ENCODE peak calls at places on chromosomes 1 and 21, in eight cellular contexts. B is ovary; F is body of pancreas; I is spleen; Y is CD4-positive, alpha-beta memory T cell; T is right cardiac atrium; E is fibroblast of lung; Z is GM23248. M is an unnamed sample.

GRCh38 chr1:73356485-73356884 is 841.5 kb downstream of the LRRIQ3 start:
- DNase-seq in Y (no peak), I (no peak), T (no peak), F (no peak), Z (no peak), E (no peak), B (no peak), M (no peak)

GRCh38 chr1:177620636-177621190 is 349.1 kb downstream of the SEC16B start:
- DNase-seq in E (no peak), T (no peak), I (no peak), F (no peak), Y (no peak), B (no peak), Z (peak; percentile 36), M (no peak)

GRCh38 chr1:29682918-29683314 is 446.6 kb downstream of the PTPRU start:
- DNase-seq in E (no peak), Z (peak; percentile 53), F (peak; percentile 88), B (no peak), I (no peak), T (no peak), Y (no peak), M (no peak)

GRCh38 chr1:218171302-218171893 is 113.7 kb upstream of the RRP15 start:
- DNase-seq in Y (no peak), B (no peak), Z (peak; percentile 59), E (peak; percentile 69), I (no peak), T (no peak), F (no peak), M (no peak)

GRCh38 chr21:32412162-32412997 is at the start of gene EVA1C:
- DNase-seq in I (peak; percentile 86), Z (peak; percentile 72), Y (peak; percentile 85), F (peak; percentile 74), B (peak; percentile 82), T (peak; percentile 93), E (peak; percentile 63), M (peak; percentile 78)

GRCh38 chr1:46522184-46522968 is 29.1 kb downstream of the KNCN start:
- DNase-seq in F (peak; percentile 59), Z (peak; percentile 91), T (peak; percentile 78), I (peak; percentile 51), Y (no peak), E (peak; percentile 71), B (peak; percentile 27), M (no peak)

GRCh38 chr1:175154595-175155472 is 37.7 kb downstream of the KIAA0040 start:
- DNase-seq in E (peak; percentile 55), Z (peak; percentile 64), Y (peak; percentile 60), F (peak; percentile 76), B (peak; percentile 61), I (peak; percentile 91), T (peak; percentile 88), M (peak; percentile 69)

GRCh38 chr1:201022824-201023516 is 544 bp downstream of the KIF21B start:
- DNase-seq in F (no peak), Z (no peak), T (peak; percentile 66), E (no peak), B (peak; percentile 47), Y (peak; percentile 41), I (peak; percentile 92), M (no peak)

GRCh38 chr1:95003433-95003738 is 69.4 kb downstream of the ALG14 start:
- DNase-seq in B (no peak), F (no peak), I (no peak), Y (no peak), T (no peak), Z (peak; percentile 44), E (peak; percentile 37), M (no peak)

GRCh38 chr1:31116022-31116421 is 50.5 kb upstream of the PUM1 start:
- DNase-seq in Z (no peak), F (no peak), T (no peak), E (no peak), B (no peak), I (no peak), Y (no peak), M (no peak)

GRCh38 chr1:227766015-227766634 is 30.9 kb downstream of the SNAP47 start:
- DNase-seq in Y (peak; percentile 83), B (no peak), Z (peak; percentile 15), F (peak; percentile 65), E (no peak), T (peak; percentile 74), I (peak; percentile 92), M (no peak)

GRCh38 chr1:226094451-226094850 is 31.9 kb downstream of the H3-3A start:
- DNase-seq in E (no peak), F (no peak), Y (no peak), B (no peak), T (no peak), Z (no peak), I (no peak), M (no peak)

DNA sequence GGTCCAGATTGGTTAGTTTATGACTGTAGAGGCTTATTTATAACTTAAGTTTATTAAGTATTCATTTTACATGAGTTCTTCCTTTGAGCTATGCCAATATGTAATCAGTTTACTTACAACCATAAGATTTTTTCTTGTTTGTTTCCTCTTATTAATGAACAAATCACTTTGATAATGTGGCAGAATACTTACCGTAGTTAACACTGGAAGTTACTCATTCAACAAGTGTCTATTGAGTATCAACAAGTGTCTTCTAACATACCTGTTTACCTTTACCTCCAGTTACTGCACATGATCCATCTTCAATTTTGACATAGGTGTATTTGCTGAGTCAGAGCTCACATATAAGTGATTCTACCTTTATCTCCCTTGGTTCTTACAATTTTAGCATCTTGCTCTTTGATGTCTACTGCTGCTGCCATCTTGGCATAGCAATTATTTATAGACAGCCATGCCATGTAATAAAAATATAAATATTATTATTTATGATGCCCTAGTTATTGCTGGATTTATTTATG is 205.7 kb downstream of the NCAM2 start:
- DNase-seq in I (no peak), Z (no peak), B (no peak), T (no peak), F (no peak), E (no peak), Y (no peak), M (no peak)
- H3K27ac ChIP-seq in I (no peak overlapping the region), Z (no peak overlapping the region), B (no peak overlapping the region), T (no peak overlapping the region), F (no peak overlapping the region), E (no peak overlapping the region), Y (no peak overlapping the region), M (no peak overlapping the region)

GRCh38 chr1:19009126-19009881 is 52.8 kb upstream of the IFFO2 start:
- DNase-seq in T (no peak), Z (peak; percentile 16), F (no peak), I (no peak), B (no peak), E (no peak), Y (no peak), M (no peak)
- H3K27ac ChIP-seq in T (no peak overlapping the region), Z (peak overlapping the region; percentile 65), F (peak overlapping the region; percentile 97), I (no peak overlapping the region), B (no peak overlapping the region), E (peak overlapping the region; percentile 78), Y (no peak overlapping the region), M (no peak overlapping the region)

DNA sequence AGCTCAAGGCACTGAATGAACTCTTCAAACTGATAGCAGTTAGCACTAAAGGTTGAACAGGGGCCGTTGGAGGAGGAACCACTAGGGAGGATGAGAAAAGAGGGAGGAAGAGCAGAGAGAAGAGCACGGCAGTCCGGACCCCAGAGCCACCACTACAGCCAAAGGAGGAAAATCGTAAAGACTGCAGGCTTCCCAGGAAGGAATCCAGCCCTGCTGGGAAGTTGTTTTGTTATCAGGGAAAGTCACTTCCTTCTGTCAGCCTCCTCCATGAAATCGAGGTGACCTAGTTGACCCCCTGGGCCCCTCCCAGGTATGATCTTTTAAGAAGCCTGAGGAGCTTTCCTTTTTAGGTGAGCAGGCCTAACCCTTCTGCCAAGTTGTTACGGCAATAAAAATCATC is 88.2 kb downstream of the PBX1 start:
- DNase-seq in T (peak; percentile 61), E (no peak), B (no peak), F (no peak), Z (no peak), I (no peak), Y (no peak), M (no peak)
- H3K27ac ChIP-seq in T (no peak overlapping the region), E (no peak overlapping the region), B (no peak overlapping the region), F (no peak overlapping the region), Z (no peak overlapping the region), I (no peak overlapping the region), Y (no peak overlapping the region), M (peak overlapping the region; percentile 17)

GRCh38 chr1:38129473-38129872 is 82.9 kb upstream of the POU3F1 start:
- DNase-seq in Y (no peak), I (no peak), E (no peak), B (no peak), Z (no peak), T (no peak), F (no peak), M (no peak)
- H3K27ac ChIP-seq in Y (no peak overlapping the region), I (no peak overlapping the region), E (no peak overlapping the region), B (no peak overlapping the region), Z (no peak overlapping the region), T (no peak overlapping the region), F (no peak overlapping the region), M (no peak overlapping the region)

GRCh38 chr21:35017256-35017655 is 31.8 kb downstream of the RUNX1 start:
- DNase-seq in E (no peak), Y (no peak), B (no peak), F (no peak), I (no peak), Z (no peak), T (no peak), M (no peak)

GRCh38 chr21:35021546-35021945 is 27.6 kb downstream of the RUNX1 start:
- DNase-seq in E (no peak), T (no peak), Y (no peak), I (no peak), Z (no peak), F (no peak), B (no peak), M (no peak)

GRCh38 chr21:35020902-35021301 is 28.2 kb downstream of the RUNX1 start:
- DNase-seq in Z (peak; percentile 66), T (no peak), Y (no peak), I (no peak), B (no peak), E (no peak), F (no peak), M (no peak)

GRCh38 chr21:35020446-35020845 is 28.7 kb downstream of the RUNX1 start:
- DNase-seq in Y (no peak), T (no peak), F (no peak), E (no peak), B (no peak), Z (no peak), I (peak; percentile 85), M (no peak)

GRCh38 chr21:35019631-35020032 is 29.5 kb downstream of the RUNX1 start:
- DNase-seq in B (no peak), Y (no peak), F (peak; percentile 72), Z (no peak), E (no peak), I (no peak), T (no peak), M (no peak)
- H3K27ac ChIP-seq in B (no peak overlapping the region), Y (no peak overlapping the region), F (no peak overlapping the region), Z (no peak overlapping the region), E (no peak overlapping the region), I (no peak overlapping the region), T (no peak overlapping the region), M (no peak overlapping the region)

GRCh38 chr1:10779841-10780240 is 16.6 kb downstream of the CASZ1 start:
- DNase-seq in F (no peak), I (no peak), E (no peak), Y (no peak), Z (no peak), B (no peak), T (no peak), M (no peak)
- H3K27ac ChIP-seq in F (peak overlapping the region; percentile 53), I (no peak overlapping the region), E (no peak overlapping the region), Y (no peak overlapping the region), Z (no peak overlapping the region), B (no peak overlapping the region), T (no peak overlapping the region), M (peak overlapping the region; percentile 9)

GRCh38 chr1:28509705-28510349 is 4.0 kb downstream of the RCC1 start:
- DNase-seq in E (peak; percentile 30), B (no peak), I (no peak), F (peak; percentile 27), T (no peak), Z (peak; percentile 38), Y (no peak), M (no peak)
- H3K27ac ChIP-seq in E (peak overlapping the region; percentile 79), B (no peak overlapping the region), I (peak overlapping the region; percentile 45), F (peak overlapping the region; percentile 11), T (no peak overlapping the region), Z (peak overlapping the region; percentile 95), Y (peak overlapping the region; percentile 66), M (no peak overlapping the region)

M was measured in left ventricle myocardium inferior.